ENCODE peak calls at places on chromosomes 16 and 17, in four cellular contexts. One of them, this sample, is unnamed.

GRCh38 chr17:2691069-2691871 is 20.3 kb downstream of the CLUH start:
- DNase-seq in fibroblast of lung: no peak
- DNase-seq in heart right ventricle: peak; percentile 4
- DNase-seq in ovary: peak; percentile 21
- DNase-seq in this sample: no peak

GRCh38 chr17:15918661-15919259 is 26.2 kb upstream of the ADORA2B start:
- DNase-seq in fibroblast of lung: no peak
- DNase-seq in heart right ventricle: peak; percentile 61
- DNase-seq in ovary: no peak
- DNase-seq in this sample: peak; percentile 6

GRCh38 chr17:64037180-64037579 is 16.7 kb upstream of the ICAM2 start:
- DNase-seq in ovary: no peak
- DNase-seq in heart right ventricle: no peak
- DNase-seq in fibroblast of lung: no peak
- DNase-seq in this sample: no peak

GRCh38 chr16:86755571-86756006 is 177.2 kb downstream of the FOXL1 start:
- DNase-seq in ovary: no peak
- DNase-seq in fibroblast of lung: no peak
- DNase-seq in heart right ventricle: peak; percentile 61
- DNase-seq in this sample: peak; percentile 26

GRCh38 chr16:86984975-86985655 is 332.1 kb downstream of the C16orf95 start:
- DNase-seq in heart right ventricle: peak; percentile 77
- DNase-seq in ovary: no peak
- DNase-seq in fibroblast of lung: no peak
- DNase-seq in this sample: no peak

GRCh38 chr16:85829266-85829665 is 29.8 kb downstream of the COX4I1 start:
- DNase-seq in ovary: no peak
- DNase-seq in fibroblast of lung: no peak
- DNase-seq in heart right ventricle: no peak
- DNase-seq in this sample: no peak

GRCh38 chr17:39083270-39083669 is 68.2 kb downstream of the PLXDC1 start:
- DNase-seq in ovary: no peak
- DNase-seq in fibroblast of lung: no peak
- DNase-seq in heart right ventricle: no peak
- DNase-seq in this sample: no peak

GRCh38 chr16:75110637-75111513 is 5.7 kb downstream of the LDHD start:
- DNase-seq in ovary: peak; percentile 94
- DNase-seq in fibroblast of lung: peak; percentile 86
- DNase-seq in heart right ventricle: peak; percentile 91
- DNase-seq in this sample: peak; percentile 85

GRCh38 chr16:68091604-68092261 is 6.6 kb downstream of the NFATC3 start:
- DNase-seq in ovary: no peak
- DNase-seq in fibroblast of lung: peak; percentile 70
- DNase-seq in heart right ventricle: no peak
- DNase-seq in this sample: peak; percentile 74

GRCh38 chr16:27906883-27907282 is 156.6 kb downstream of the GSG1L start:
- DNase-seq in heart right ventricle: no peak
- DNase-seq in fibroblast of lung: no peak
- DNase-seq in ovary: no peak
- DNase-seq in this sample: no peak

GRCh38 chr17:64355536-64356303 is 34.9 kb downstream of the PECAM1 start:
- DNase-seq in ovary: no peak
- DNase-seq in heart right ventricle: no peak
- DNase-seq in fibroblast of lung: peak; percentile 91
- DNase-seq in this sample: peak; percentile 47

GRCh38 chr17:48198950-48199541 is 91.5 kb downstream of the SNX11 start:
- DNase-seq in ovary: no peak
- DNase-seq in heart right ventricle: no peak
- DNase-seq in fibroblast of lung: no peak
- DNase-seq in this sample: no peak

GRCh38 chr16:71792176-71792575 is 16.5 kb downstream of the AP1G1 start:
- DNase-seq in ovary: no peak
- DNase-seq in heart right ventricle: no peak
- DNase-seq in fibroblast of lung: no peak
- DNase-seq in this sample: no peak

GRCh38 chr16:24980077-24980793 is 34.9 kb downstream of the ARHGAP17 start:
- DNase-seq in heart right ventricle: peak; percentile 54
- DNase-seq in fibroblast of lung: peak; percentile 37
- DNase-seq in ovary: no peak
- DNase-seq in this sample: peak; percentile 92

GRCh38 chr17:39104046-39104445 is 47.4 kb downstream of the PLXDC1 start:
- DNase-seq in fibroblast of lung: peak; percentile 65
- DNase-seq in ovary: no peak
- DNase-seq in heart right ventricle: no peak
- DNase-seq in this sample: no peak

GRCh38 chr16:27317738-27318398 is 4.1 kb downstream of the IL4R start:
- DNase-seq in fibroblast of lung: no peak
- DNase-seq in ovary: no peak
- DNase-seq in heart right ventricle: no peak
- DNase-seq in this sample: no peak

GRCh38 chr17:45234641-45235040 is 13.0 kb downstream of the FMNL1 start:
- DNase-seq in heart right ventricle: no peak
- DNase-seq in fibroblast of lung: no peak
- DNase-seq in ovary: no peak
- DNase-seq in this sample: no peak

GRCh38 chr16:81621496-81621895 is 157.6 kb upstream of the PLCG2 start:
- DNase-seq in heart right ventricle: no peak
- DNase-seq in ovary: no peak
- DNase-seq in fibroblast of lung: no peak
- DNase-seq in this sample: no peak

GRCh38 chr16:84144301-84144858 is 597 bp downstream of the HSDL1 start:
- DNase-seq in ovary: peak; percentile 50
- DNase-seq in heart right ventricle: peak; percentile 19
- DNase-seq in fibroblast of lung: no peak
- DNase-seq in this sample: peak; percentile 48

GRCh38 chr16:67207857-67208524 is 9.1 kb downstream of the ELMO3 start:
- DNase-seq in heart right ventricle: no peak
- DNase-seq in fibroblast of lung: peak; percentile 40
- DNase-seq in ovary: no peak
- DNase-seq in this sample: no peak

GRCh38 chr16:48959747-48960146 is 321.9 kb downstream of the CBLN1 start:
- DNase-seq in fibroblast of lung: no peak
- DNase-seq in heart right ventricle: no peak
- DNase-seq in ovary: no peak
- DNase-seq in this sample: no peak

GRCh38 chr17:2262146-2262587 is 41.4 kb downstream of the SMG6 start:
- DNase-seq in ovary: no peak
- DNase-seq in fibroblast of lung: peak; percentile 92
- DNase-seq in heart right ventricle: no peak
- DNase-seq in this sample: no peak

GRCh38 chr17:56833023-56833811 is 503 bp downstream of the C17orf67 start:
- DNase-seq in fibroblast of lung: peak; percentile 57
- DNase-seq in heart right ventricle: peak; percentile 40
- DNase-seq in ovary: peak; percentile 68
- DNase-seq in this sample: peak; percentile 62

GRCh38 chr17:65797809-65798208 is 236.4 kb upstream of the AXIN2 start:
- DNase-seq in heart right ventricle: no peak
- DNase-seq in ovary: no peak
- DNase-seq in fibroblast of lung: no peak
- DNase-seq in this sample: peak; percentile 5

GRCh38 chr17:3964203-3965122 is at the start of gene ATP2A3:
- DNase-seq in ovary: no peak
- DNase-seq in fibroblast of lung: no peak
- DNase-seq in heart right ventricle: no peak
- DNase-seq in this sample: no peak

GRCh38 chr17:62754696-62755095 is 53.4 kb downstream of the MARCHF10 start:
- DNase-seq in fibroblast of lung: peak; percentile 76
- DNase-seq in ovary: no peak
- DNase-seq in heart right ventricle: no peak
- DNase-seq in this sample: no peak

GRCh38 chr16:31265329-31266245 is 5.8 kb downstream of the ITGAM start:
- DNase-seq in ovary: no peak
- DNase-seq in heart right ventricle: no peak
- DNase-seq in fibroblast of lung: peak; percentile 16
- DNase-seq in this sample: peak; percentile 6

GRCh38 chr16:85615014-85615851 is 2.1 kb downstream of the GSE1 start:
- DNase-seq in heart right ventricle: peak; percentile 43
- DNase-seq in fibroblast of lung: no peak
- DNase-seq in ovary: no peak
- DNase-seq in this sample: no peak

GRCh38 chr16:78815713-78816112 is 716.3 kb downstream of the WWOX start:
- DNase-seq in fibroblast of lung: no peak
- DNase-seq in ovary: peak; percentile 38
- DNase-seq in heart right ventricle: no peak
- DNase-seq in this sample: no peak

GRCh38 chr17:45284176-45285140 is 22.6 kb upstream of the SPATA32 start:
- DNase-seq in ovary: no peak
- DNase-seq in heart right ventricle: peak; percentile 65
- DNase-seq in fibroblast of lung: no peak
- DNase-seq in this sample: no peak

GRCh38 chr16:19959736-19960135 is 75.1 kb upstream of the GPRC5B start:
- DNase-seq in heart right ventricle: no peak
- DNase-seq in ovary: no peak
- DNase-seq in fibroblast of lung: no peak
- DNase-seq in this sample: no peak

GRCh38 chr16:86934581-86935322 is 356.4 kb downstream of the FOXL1 start:
- DNase-seq in ovary: no peak
- DNase-seq in fibroblast of lung: peak; percentile 40
- DNase-seq in heart right ventricle: no peak
- DNase-seq in this sample: peak; percentile 26

GRCh38 chr17:17898673-17899072 is 61.9 kb upstream of the SREBF1 start:
- DNase-seq in ovary: no peak
- DNase-seq in fibroblast of lung: no peak
- DNase-seq in heart right ventricle: no peak
- DNase-seq in this sample: no peak

GRCh38 chr16:81552743-81553079 is 108.1 kb downstream of the CMIP start:
- DNase-seq in ovary: no peak
- DNase-seq in heart right ventricle: no peak
- DNase-seq in fibroblast of lung: no peak
- DNase-seq in this sample: no peak

GRCh38 chr16:19555938-19556778 is 655 bp downstream of the VPS35L start:
- DNase-seq in heart right ventricle: peak; percentile 13
- DNase-seq in fibroblast of lung: peak; percentile 30
- DNase-seq in ovary: peak; percentile 31
- DNase-seq in this sample: peak; percentile 52

This sample was measured in endothelial cell of umbilical vein.